ENCODE peak calls at places on chromosome 18, in seven cellular contexts. R is GM23338, K is fibroblast of lung, Q is suprapubic skin, E is hepatocyte, P is upper lobe of left lung, L is stomach. I is an unnamed sample.

GRCh38 chr18:50947899-50948298 is 19.9 kb upstream of the ELAC1 start:
- DNase-seq in R (no peak), K (peak; percentile 42), Q (no peak), E (no peak), P (no peak), L (no peak), I (no peak)

GRCh38 chr18:36697905-36698304 is 130.9 kb downstream of the TPGS2 start:
- DNase-seq in R (no peak), K (peak; percentile 51), Q (no peak), E (no peak), P (no peak), L (no peak), I (peak; percentile 75)

GRCh38 chr18:45441110-45441842 is 174.0 kb upstream of the SLC14A2 start:
- DNase-seq in R (peak; percentile 24), K (peak; percentile 23), Q (no peak), E (no peak), P (no peak), L (no peak), I (no peak)

GRCh38 chr18:50051288-50051687 is 143.7 kb downstream of the MYO5B start:
- DNase-seq in R (peak; percentile 49), K (no peak), Q (no peak), E (peak; percentile 33), P (no peak), L (no peak), I (no peak)

GRCh38 chr18:39842042-39842791 is 2112.8 kb upstream of the PIK3C3 start:
- DNase-seq in R (peak; percentile 23), K (no peak), Q (no peak), E (no peak), P (no peak), L (no peak), I (no peak)

GRCh38 chr18:36809590-36810381 is 19.0 kb downstream of the TPGS2 start:
- DNase-seq in R (peak; percentile 85), K (peak; percentile 75), Q (no peak), E (peak; percentile 83), P (no peak), L (peak; percentile 28), I (no peak)

GRCh38 chr18:60232541-60232940 is 140.0 kb downstream of the MC4R start:
- DNase-seq in R (no peak), K (peak; percentile 11), Q (no peak), E (peak; percentile 30), P (no peak), L (no peak), I (peak; percentile 21)

GRCh38 chr18:2535419-2535910 is 35.8 kb downstream of the METTL4 start:
- DNase-seq in R (no peak), K (no peak), Q (no peak), E (no peak), P (no peak), L (no peak), I (no peak)

GRCh38 chr18:2572144-2572682 is 856 bp downstream of the NDC80 start:
- DNase-seq in R (no peak), K (no peak), Q (no peak), E (no peak), P (no peak), L (no peak), I (no peak)

GRCh38 chr18:49875783-49876182 is 62.5 kb upstream of the ACAA2 start:
- DNase-seq in R (no peak), K (no peak), Q (no peak), E (no peak), P (no peak), L (no peak), I (no peak)

GRCh38 chr18:62131305-62131909 is 55.4 kb downstream of the PIGN start:
- DNase-seq in R (peak; percentile 75), K (peak; percentile 77), Q (no peak), E (peak; percentile 81), P (no peak), L (peak; percentile 51), I (no peak)

GRCh38 chr18:76882186-76882585 is 59.8 kb downstream of the ZNF236 start:
- DNase-seq in R (no peak), K (no peak), Q (no peak), E (no peak), P (no peak), L (no peak), I (no peak)

GRCh38 chr18:70468861-70469570 is 180.2 kb downstream of the SOCS6 start:
- DNase-seq in R (no peak), K (no peak), Q (no peak), E (no peak), P (no peak), L (no peak), I (no peak)

GRCh38 chr18:46706968-46707367 is 49.9 kb downstream of the ST8SIA5 start:
- DNase-seq in R (peak; percentile 37), K (no peak), Q (no peak), E (no peak), P (no peak), L (no peak), I (no peak)

GRCh38 chr18:49212819-49213218 is 247.6 kb downstream of the DYM start:
- DNase-seq in R (no peak), K (peak; percentile 91), Q (no peak), E (no peak), P (no peak), L (no peak), I (no peak)

GRCh38 chr18:61322265-61322873 is 10.9 kb upstream of the CDH20 start:
- DNase-seq in R (peak; percentile 85), K (peak; percentile 54), Q (no peak), E (peak; percentile 83), P (peak; percentile 22), L (peak; percentile 44), I (peak; percentile 8)

GRCh38 chr18:74899554-74899953 is 301.9 kb downstream of the ZNF407 start:
- DNase-seq in R (no peak), K (no peak), Q (no peak), E (peak; percentile 33), P (no peak), L (peak; percentile 40), I (no peak)

GRCh38 chr18:48816554-48816953 is 134.2 kb downstream of the SMAD7 start:
- DNase-seq in R (no peak), K (no peak), Q (peak; percentile 26), E (no peak), P (no peak), L (no peak), I (no peak)

GRCh38 chr18:29309352-29309751 is 1132.4 kb upstream of the CDH2 start:
- DNase-seq in R (no peak), K (no peak), Q (no peak), E (peak; percentile 19), P (no peak), L (no peak), I (no peak)

GRCh38 chr18:32480581-32480980 is 9.9 kb upstream of the GAREM1 start:
- DNase-seq in R (no peak), K (no peak), Q (no peak), E (peak; percentile 53), P (no peak), L (no peak), I (no peak)

GRCh38 chr18:55587341-55588000 is 521 bp downstream of the TCF4 start:
- DNase-seq in R (peak; percentile 58), K (peak; percentile 71), Q (no peak), E (peak; percentile 37), P (no peak), L (no peak), I (no peak)

GRCh38 chr18:55588876-55589595 is 1.0 kb upstream of the TCF4 start:
- DNase-seq in R (no peak), K (peak; percentile 68), Q (no peak), E (no peak), P (no peak), L (no peak), I (no peak)

GRCh38 chr18:55588001-55588875 is at the start of gene TCF4:
- DNase-seq in R (peak; percentile 73), K (peak; percentile 71), Q (peak; percentile 79), E (peak; percentile 71), P (peak; percentile 93), L (peak; percentile 28), I (no peak)

GRCh38 chr18:55592106-55592505 is 4.1 kb upstream of the TCF4 start:
- DNase-seq in R (no peak), K (no peak), Q (no peak), E (no peak), P (no peak), L (no peak), I (no peak)

GRCh38 chr18:55589625-55590291 is 1.8 kb upstream of the TCF4 start:
- DNase-seq in R (peak; percentile 97), K (peak; percentile 97), Q (peak; percentile 98), E (peak; percentile 96), P (peak; percentile 95), L (peak; percentile 81), I (peak; percentile 91)
- TF ChIP-seq CTCF in R (peak; percentile 9), K (no peak), Q (no peak), E (no peak), P (no peak), L (no peak), I (no peak)

DNA sequence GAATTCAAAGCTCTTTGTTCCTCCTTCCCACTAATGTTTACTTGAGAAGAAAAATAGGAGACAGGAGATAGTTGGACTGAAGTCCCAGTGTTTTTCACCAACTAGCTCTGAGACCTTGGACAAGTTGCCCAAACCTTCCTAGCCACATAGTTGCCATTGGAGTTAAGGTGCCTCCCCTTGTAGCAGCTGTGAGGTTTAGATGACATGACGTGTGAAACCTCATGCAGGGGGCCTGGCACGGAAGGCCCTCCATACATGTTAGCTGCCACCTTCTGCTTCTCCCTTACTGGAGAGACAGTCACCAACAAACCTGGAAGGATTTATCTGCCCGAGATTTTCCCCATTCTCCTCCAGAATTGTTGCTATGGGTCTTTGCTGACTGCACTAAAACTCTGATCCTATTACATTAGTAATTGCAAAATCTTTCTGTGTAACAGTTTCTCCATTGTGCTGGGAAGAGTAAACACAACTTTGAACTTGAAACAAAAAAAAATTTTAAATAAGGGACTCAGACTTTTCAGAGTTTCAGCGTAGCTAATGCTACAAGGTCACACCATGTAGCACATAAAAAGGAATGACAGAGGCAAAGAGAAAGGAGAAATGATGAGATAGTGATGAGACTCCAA is 23.8 kb upstream of the CABYR start:
- DNase-seq in R (no peak), K (peak; percentile 21), Q (no peak), E (no peak), P (no peak), L (no peak), I (no peak)
- H3K27ac ChIP-seq in R (peak overlapping the region; percentile 59), K (no peak overlapping the region), Q (no peak overlapping the region), E (peak overlapping the region; percentile 35), P (no peak overlapping the region), L (no peak overlapping the region), I (no peak overlapping the region)

DNA sequence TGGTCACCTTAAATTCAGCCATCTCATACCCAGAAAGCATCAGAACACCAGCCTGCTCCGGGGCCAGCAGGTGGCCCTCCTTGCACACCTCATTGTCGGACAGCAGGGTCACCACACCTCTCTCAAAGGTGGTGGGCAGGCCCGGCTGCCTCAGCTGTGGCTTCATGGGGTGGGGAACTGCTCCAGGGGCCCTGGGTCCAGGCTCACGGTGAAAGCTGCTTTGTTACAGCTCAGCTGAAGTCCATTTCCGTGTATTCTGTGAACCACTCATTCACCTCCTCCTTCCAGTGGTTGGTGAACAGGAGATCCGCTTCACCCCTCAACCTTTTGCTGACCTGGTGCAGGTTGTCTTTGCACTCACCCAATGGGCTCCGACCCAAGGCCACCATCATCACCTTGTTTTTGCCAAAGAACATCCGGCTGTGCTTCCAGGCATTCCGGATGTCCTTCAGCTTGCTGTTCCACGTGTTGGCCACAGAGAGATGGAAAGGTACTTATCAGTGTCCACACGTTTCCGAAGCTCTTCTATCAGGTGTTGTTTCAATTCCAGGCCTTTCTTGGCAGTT is 78.6 kb upstream of the LDLRAD4 start:
- DNase-seq in R (no peak), K (no peak), Q (no peak), E (no peak), P (no peak), L (no peak), I (no peak)
- TF ChIP-seq CTCF in R (peak; percentile 54), K (no peak), Q (no peak), E (no peak), P (no peak), L (peak; percentile 9), I (no peak)

GRCh38 chr18:42801706-42802105 is 313.8 kb downstream of the RIT2 start:
- DNase-seq in R (no peak), K (peak; percentile 18), Q (no peak), E (no peak), P (no peak), L (no peak), I (no peak)
- H3K27ac ChIP-seq in R (no peak overlapping the region), K (no peak overlapping the region), Q (no peak overlapping the region), E (no peak overlapping the region), P (no peak overlapping the region), L (no peak overlapping the region), I (no peak overlapping the region)